ENCODE peak calls at places on chromosomes 12 and 14, in four cellular contexts. D is NB4, C is lower leg skin, A is IMR-90. R is an unnamed sample.

GRCh38 chr12:57657744-57658143 is 24.7 kb upstream of the B4GALNT1 start:
- DNase-seq in C (no peak), D (no peak), A (peak; percentile 5), R (no peak)

GRCh38 chr14:91254456-91254855 is 10.0 kb upstream of the GPR68 start:
- DNase-seq in D (peak; percentile 71), C (no peak), A (no peak), R (no peak)

GRCh38 chr14:62777510-62777909 is 267.7 kb downstream of the KCNH5 start:
- DNase-seq in A (no peak), C (no peak), D (no peak), R (no peak)

GRCh38 chr12:51714666-51715065 is 123.6 kb downstream of the SCN8A start:
- DNase-seq in C (no peak), A (peak; percentile 67), D (no peak), R (no peak)

GRCh38 chr12:26700430-26700829 is 132.6 kb downstream of the ITPR2 start:
- DNase-seq in C (no peak), A (no peak), D (peak; percentile 39), R (no peak)

GRCh38 chr12:75908961-75909699 is 122.4 kb downstream of the PHLDA1 start:
- DNase-seq in C (peak; percentile 70), D (no peak), A (peak; percentile 82), R (peak; percentile 80)

GRCh38 chr12:10368206-10369171 is 21.4 kb downstream of the KLRK1 start:
- DNase-seq in A (no peak), D (peak; percentile 17), C (no peak), R (no peak)

GRCh38 chr12:53980448-53981388 is 4.2 kb upstream of the HOXC10 start:
- DNase-seq in C (no peak), D (no peak), A (no peak), R (no peak)

GRCh38 chr14:73059326-73059725 is 992 bp downstream of the RBM25 start:
- DNase-seq in D (no peak), A (peak; percentile 16), C (no peak), R (no peak)

GRCh38 chr14:90383731-90384542 is 12.9 kb upstream of the CALM1 start:
- DNase-seq in C (peak; percentile 67), A (peak; percentile 46), D (peak; percentile 60), R (peak; percentile 66)

GRCh38 chr14:95037273-95037672 is 120.1 kb downstream of the DICER1 start:
- DNase-seq in C (no peak), A (no peak), D (no peak), R (no peak)

GRCh38 chr14:75063013-75063412 is 811 bp downstream of the ACYP1 start:
- DNase-seq in D (no peak), A (no peak), C (no peak), R (no peak)

GRCh38 chr12:118377005-118377890 is 893 bp downstream of the SUDS3 start:
- DNase-seq in C (no peak), A (no peak), D (peak; percentile 43), R (no peak)

GRCh38 chr14:55136241-55136640 is 7.2 kb downstream of the LGALS3 start:
- DNase-seq in A (peak; percentile 79), D (no peak), C (no peak), R (no peak)

GRCh38 chr12:107660230-107660629 is 25.4 kb upstream of the PWP1 start:
- DNase-seq in A (no peak), D (peak; percentile 34), C (no peak), R (no peak)

GRCh38 chr12:93746572-93747168 is 69.5 kb downstream of the CRADD start:
- DNase-seq in A (no peak), D (no peak), C (no peak), R (no peak)

GRCh38 chr14:69879175-69880047 is at the start of gene SMOC1:
- DNase-seq in A (peak; percentile 79), C (no peak), D (no peak), R (no peak)
- TF ChIP-seq POLR2A in A (peak; percentile 92), C (no peak), D (no peak), R (no peak)

DNA sequence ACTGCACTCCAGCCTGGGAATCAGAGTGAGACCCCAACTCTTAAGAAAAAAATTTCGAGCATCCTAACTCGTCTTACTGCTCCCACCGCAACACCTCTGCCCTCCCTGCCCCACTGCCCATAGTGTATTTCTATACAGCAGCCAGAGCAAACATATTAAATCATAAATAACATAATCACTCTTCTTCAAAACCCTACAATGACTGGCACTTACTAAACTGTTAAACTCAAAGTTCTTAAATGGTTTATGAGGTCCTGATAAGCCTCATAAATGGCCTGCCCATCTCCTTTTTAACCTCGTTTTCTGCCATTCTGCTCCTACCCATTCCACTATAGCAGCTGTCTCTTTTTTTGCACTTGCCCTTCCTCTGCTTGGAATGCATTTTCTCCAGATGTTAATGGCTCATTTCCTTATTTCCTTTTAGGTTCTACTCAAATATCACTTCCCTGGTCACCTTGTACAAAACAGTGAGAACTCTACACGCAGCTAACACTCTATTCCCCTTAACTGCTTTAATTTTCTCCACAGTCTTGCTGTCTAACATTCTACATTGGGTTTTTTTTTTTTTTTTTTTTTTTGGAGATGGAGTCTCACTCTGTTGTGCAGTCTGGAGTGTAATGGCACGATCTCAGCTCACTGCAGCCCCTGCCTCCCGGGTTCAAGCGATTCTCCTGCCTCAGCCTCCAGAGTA is 45.2 kb downstream of the CDK17 start:
- DNase-seq in A (no peak), D (no peak), C (no peak), R (no peak)
- TF ChIP-seq POLR2A in A (no peak), D (no peak), C (no peak), R (no peak)

GRCh38 chr14:105836160-105836559 is 309.8 kb downstream of the TMEM121 start:
- DNase-seq in D (no peak), C (no peak), A (no peak), R (no peak)
- TF ChIP-seq POLR2A in D (no peak), C (no peak), A (no peak), R (no peak)

GRCh38 chr12:6367065-6367968 is 8.0 kb downstream of the SCNN1A start:
- DNase-seq in C (no peak), D (peak; percentile 87), A (peak; percentile 28), R (peak; percentile 25)

GRCh38 chr12:6370576-6370935 is 4.8 kb downstream of the SCNN1A start:
- DNase-seq in A (no peak), D (no peak), C (no peak), R (peak; percentile 3)

GRCh38 chr12:6368906-6369525 is 6.3 kb downstream of the SCNN1A start:
- DNase-seq in C (no peak), D (no peak), A (no peak), R (peak; percentile 8)

GRCh38 chr12:6369916-6370575 is 5.3 kb downstream of the SCNN1A start:
- DNase-seq in C (no peak), D (no peak), A (no peak), R (no peak)

GRCh38 chr12:6367969-6368892 is 7.1 kb downstream of the SCNN1A start:
- DNase-seq in A (no peak), D (peak; percentile 68), C (no peak), R (no peak)
- TF ChIP-seq POLR2A in A (no peak), D (no peak), C (no peak), R (no peak)

GRCh38 chr12:79557690-79558315 is 133.0 kb downstream of the PAWR start:
- DNase-seq in C (no peak), A (no peak), D (no peak), R (no peak)

GRCh38 chr12:79558924-79559469 is 131.8 kb downstream of the PAWR start:
- DNase-seq in C (no peak), A (no peak), D (no peak), R (no peak)

GRCh38 chr12:79561401-79562132 is 129.2 kb downstream of the PAWR start:
- DNase-seq in A (no peak), D (no peak), C (no peak), R (no peak)

GRCh38 chr12:79559591-79559990 is 131.2 kb downstream of the PAWR start:
- DNase-seq in C (no peak), D (no peak), A (peak; percentile 35), R (no peak)

DNA sequence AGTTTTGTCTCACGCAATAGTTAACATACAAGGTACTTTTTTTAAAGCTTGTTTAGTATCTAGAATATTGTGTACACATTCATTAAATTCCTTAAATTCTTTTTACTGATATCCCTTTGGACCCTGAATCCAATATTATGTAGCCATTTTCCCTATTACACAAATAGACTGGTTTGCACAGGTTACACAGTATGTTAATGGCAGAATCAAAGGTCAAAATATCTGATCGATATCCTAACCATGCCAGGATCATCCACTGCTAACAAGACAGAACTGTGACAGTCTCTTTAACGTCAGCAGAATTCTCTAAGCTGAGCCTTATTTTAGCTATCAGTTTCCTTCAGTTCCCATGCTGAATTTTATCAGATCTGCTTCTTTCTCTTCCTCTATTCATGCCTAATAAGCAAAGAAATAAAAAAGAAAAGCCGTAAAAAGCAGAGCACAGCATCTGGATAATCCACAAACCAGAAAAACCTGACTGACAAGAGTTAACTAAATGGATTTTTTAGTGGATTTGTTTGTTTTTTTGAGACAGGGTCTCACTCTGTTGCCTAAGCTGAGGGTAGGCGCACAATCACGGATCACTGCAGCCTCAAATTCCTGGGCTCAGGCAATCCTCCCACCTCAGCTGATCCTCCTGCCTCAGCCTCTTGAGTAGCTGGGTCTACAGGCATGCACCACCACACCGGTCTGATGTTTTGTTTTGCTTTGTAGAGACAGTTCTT is 130.4 kb downstream of the PAWR start:
- DNase-seq in A (no peak), D (no peak), C (no peak), R (no peak)
- TF ChIP-seq POLR2A in A (no peak), D (no peak), C (no peak), R (no peak)

GRCh38 chr12:52949413-52950331 is 754 bp downstream of the KRT18 start:
- DNase-seq in D (peak; percentile 79), A (peak; percentile 95), C (no peak), R (no peak)
- TF ChIP-seq POLR2A in D (no peak), A (peak; percentile 65), C (no peak), R (no peak)

R was measured in heart left ventricle.